ENCODE peak calls at places on chromosomes 7 and 10, in five cellular contexts. W, D, A, E and X are unnamed samples.

GRCh38 chr7:90532231-90532929 is 62.9 kb downstream of the PTTG1IP2 start:
- DNase-seq in E (no peak), A (no peak), D (no peak), W (peak; percentile 27), X (no peak)

GRCh38 chr7:69633122-69633892 is 35.0 kb downstream of the AUTS2 start:
- DNase-seq in D (no peak), E (no peak), W (no peak), A (no peak), X (no peak)

GRCh38 chr10:114869500-114869899 is 47.9 kb downstream of the FHIP2A start:
- DNase-seq in W (no peak), E (no peak), A (no peak), D (no peak), X (no peak)

GRCh38 chr7:155291729-155292128 is 5.9 kb upstream of the INSIG1 start:
- DNase-seq in E (no peak), D (no peak), W (no peak), A (no peak), X (no peak)

GRCh38 chr10:6005856-6006390 is 28.6 kb upstream of the IL15RA start:
- DNase-seq in W (no peak), D (no peak), A (no peak), E (no peak), X (no peak)

GRCh38 chr10:102299873-102300272 is 54.5 kb downstream of the GBF1 start:
- DNase-seq in D (no peak), E (no peak), A (no peak), W (no peak), X (no peak)

GRCh38 chr7:140284062-140284461 is 107.3 kb upstream of the KDM7A start:
- DNase-seq in A (no peak), W (no peak), E (no peak), D (no peak), X (no peak)

GRCh38 chr7:47266131-47266706 is 315.7 kb downstream of the TNS3 start:
- DNase-seq in E (peak; percentile 72), A (peak; percentile 56), W (peak; percentile 12), D (peak; percentile 82), X (peak; percentile 44)

GRCh38 chr10:86294346-86295265 is 72.0 kb downstream of the GRID1 start:
- DNase-seq in W (no peak), A (no peak), D (no peak), E (no peak), X (no peak)

GRCh38 chr10:17174626-17175025 is 26.8 kb downstream of the TRDMT1 start:
- DNase-seq in D (no peak), W (no peak), A (no peak), E (no peak), X (no peak)

GRCh38 chr10:127737563-127738511 is 852 bp downstream of the FOXI2 start:
- DNase-seq in D (no peak), E (no peak), W (no peak), A (no peak), X (no peak)

GRCh38 chr7:139699640-139700504 is 77.9 kb downstream of the HIPK2 start:
- DNase-seq in W (no peak), E (no peak), A (peak; percentile 61), D (peak; percentile 30), X (no peak)

GRCh38 chr10:70477661-70478162 is 855 bp upstream of the PALD1 start:
- DNase-seq in W (no peak), D (no peak), E (peak; percentile 42), A (peak; percentile 88), X (no peak)

GRCh38 chr10:133422223-133422820 is 2.1 kb downstream of the SPRN start:
- DNase-seq in D (no peak), W (no peak), A (no peak), E (no peak), X (no peak)

GRCh38 chr7:36318116-36318515 is 71.5 kb upstream of the ANLN start:
- DNase-seq in D (no peak), E (no peak), W (no peak), A (no peak), X (no peak)

GRCh38 chr10:73926152-73926764 is 15.3 kb downstream of the PLAU start:
- DNase-seq in W (no peak), A (no peak), E (no peak), D (no peak), X (no peak)

GRCh38 chr7:99011706-99012404 is 132.1 kb downstream of the SMURF1 start:
- DNase-seq in D (no peak), W (no peak), E (no peak), A (no peak), X (no peak)

GRCh38 chr7:77827999-77828398 is 29.4 kb downstream of the PHTF2 start:
- DNase-seq in W (no peak), E (no peak), D (no peak), A (no peak), X (no peak)

GRCh38 chr7:158506626-158507025 is 81.0 kb downstream of the PTPRN2 start:
- DNase-seq in A (no peak), D (no peak), W (no peak), E (no peak), X (no peak)

GRCh38 chr7:27555670-27556069 is 107.0 kb downstream of the HIBADH start:
- DNase-seq in E (no peak), W (no peak), D (no peak), A (no peak), X (no peak)

GRCh38 chr7:46932656-46933424 is 649.1 kb downstream of the TNS3 start:
- DNase-seq in D (no peak), W (no peak), A (no peak), E (no peak), X (no peak)

GRCh38 chr7:139358541-139359365 is 941 bp upstream of the LUC7L2 start:
- DNase-seq in E (no peak), A (peak; percentile 71), W (no peak), D (no peak), X (no peak)

GRCh38 chr7:120370954-120371353 is 98.0 kb downstream of the KCND2 start:
- DNase-seq in A (no peak), W (no peak), E (no peak), D (no peak), X (no peak)

GRCh38 chr10:31867646-31868045 is 61.0 kb downstream of the ARHGAP12 start:
- DNase-seq in A (no peak), W (no peak), D (no peak), E (no peak), X (no peak)

GRCh38 chr10:24259365-24260125 is 50.6 kb downstream of the KIAA1217 start:
- DNase-seq in D (no peak), W (no peak), E (no peak), A (no peak), X (no peak)

GRCh38 chr10:9636206-9636605 is 1381.5 kb upstream of the CELF2 start:
- DNase-seq in A (no peak), E (no peak), W (no peak), D (no peak), X (no peak)

GRCh38 chr7:137492889-137493288 is 149.4 kb upstream of the PTN start:
- DNase-seq in D (no peak), W (no peak), A (no peak), E (no peak), X (no peak)

GRCh38 chr10:80655898-80656297 is 118.2 kb downstream of the SH2D4B start:
- DNase-seq in A (no peak), D (no peak), E (no peak), W (no peak), X (no peak)

GRCh38 chr7:32390210-32390609 is 100.0 kb downstream of the LSM5 start:
- DNase-seq in D (no peak), W (no peak), A (no peak), E (no peak), X (no peak)

GRCh38 chr7:155459133-155459866 is 1.4 kb downstream of the EN2 start:
- DNase-seq in A (no peak), D (no peak), E (no peak), W (no peak), X (no peak)

GRCh38 chr10:112919721-112920120 is 30.3 kb upstream of the TCF7L2 start:
- DNase-seq in D (no peak), E (no peak), W (no peak), A (no peak), X (no peak)

GRCh38 chr10:6755891-6756460 is 175.9 kb upstream of the PRKCQ start:
- DNase-seq in W (no peak), E (no peak), D (no peak), A (no peak), X (no peak)